ENCODE peak calls at places on chromosome 20, in nine cellular contexts. T is HL-60, A is endothelial cell of umbilical vein, U is GM12878, W is vagina, K is breast epithelium, B is HepG2, M is sigmoid colon, Q is GM12891. V is an unnamed sample.

GRCh38 chr20:34232494-34233087 is 8.6 kb upstream of the ASIP start:
- DNase-seq in T (no peak), A (no peak), U (no peak), W (no peak), K (no peak), B (no peak), M (no peak), Q (no peak), V (no peak)

GRCh38 chr20:47438464-47439381 is 63.0 kb upstream of the NCOA3 start:
- DNase-seq in T (no peak), A (no peak), U (peak), W (no peak), K (peak), B (no peak), M (no peak), Q (no peak), V (peak)

GRCh38 chr20:49207071-49207470 is 12.1 kb upstream of the DDX27 start:
- DNase-seq in T (no peak), A (no peak), U (no peak), W (no peak), K (no peak), B (peak), M (no peak), Q (no peak), V (no peak)

GRCh38 chr20:41553142-41553879 is 64.9 kb downstream of the CHD6 start:
- DNase-seq in T (no peak), A (no peak), U (no peak), W (no peak), K (no peak), B (no peak), M (no peak), Q (no peak), V (no peak)

GRCh38 chr20:45912344-45912682 is 358 bp upstream of the PLTP start:
- DNase-seq in T (no peak), A (no peak), U (no peak), W (no peak), K (no peak), B (no peak), M (no peak), Q (no peak), V (no peak)

GRCh38 chr20:2006452-2007381 is 12.9 kb upstream of the PDYN start:
- DNase-seq in T (peak), A (peak), U (no peak), W (peak), K (no peak), B (peak), M (no peak), Q (no peak), V (no peak)

GRCh38 chr20:44247676-44248419 is 740 bp downstream of the GDAP1L1 start:
- DNase-seq in T (peak), A (peak), U (no peak), W (no peak), K (no peak), B (peak), M (no peak), Q (peak), V (no peak)

GRCh38 chr20:36180323-36180722 is 25.8 kb downstream of the EPB41L1 start:
- DNase-seq in T (no peak), A (no peak), U (no peak), W (no peak), K (no peak), B (no peak), M (no peak), Q (no peak), V (no peak)

GRCh38 chr20:20414640-20415274 is 46.9 kb downstream of the INSM1 start:
- DNase-seq in T (no peak), A (no peak), U (no peak), W (no peak), K (no peak), B (no peak), M (no peak), Q (no peak), V (no peak)

GRCh38 chr20:37729909-37730308 is 36.1 kb downstream of the CTNNBL1 start:
- DNase-seq in T (no peak), A (no peak), U (no peak), W (no peak), K (no peak), B (no peak), M (no peak), Q (no peak), V (no peak)

GRCh38 chr20:1122388-1123315 is 4.2 kb downstream of the PSMF1 start:
- DNase-seq in T (no peak), A (peak), U (no peak), W (no peak), K (peak), B (peak), M (no peak), Q (no peak), V (peak)

GRCh38 chr20:24981750-24982149 is 10.8 kb downstream of the APMAP start:
- DNase-seq in T (no peak), A (no peak), U (no peak), W (peak), K (no peak), B (no peak), M (peak), Q (no peak), V (peak)

GRCh38 chr20:46458891-46459750 is 52.7 kb upstream of the ELMO2 start:
- DNase-seq in T (no peak), A (no peak), U (peak), W (no peak), K (peak), B (no peak), M (no peak), Q (no peak), V (peak)

GRCh38 chr20:58286729-58287128 is 22.8 kb upstream of the RAB22A start:
- DNase-seq in T (peak), A (no peak), U (no peak), W (no peak), K (no peak), B (no peak), M (no peak), Q (no peak), V (no peak)

GRCh38 chr20:58293453-58293852 is 16.1 kb upstream of the RAB22A start:
- DNase-seq in T (no peak), A (no peak), U (no peak), W (no peak), K (no peak), B (peak), M (no peak), Q (no peak), V (no peak)

GRCh38 chr20:58289143-58289542 is 20.4 kb upstream of the RAB22A start:
- DNase-seq in T (no peak), A (no peak), U (no peak), W (no peak), K (no peak), B (no peak), M (no peak), Q (no peak), V (no peak)

GRCh38 chr20:58287638-58288037 is 21.9 kb upstream of the RAB22A start:
- DNase-seq in T (peak), A (peak), U (no peak), W (no peak), K (no peak), B (no peak), M (no peak), Q (no peak), V (no peak)
- TF ChIP-seq POLR2AphosphoS5 in T (no peak), A (no peak), U (no peak), W (no peak), K (no peak), B (no peak), M (no peak), Q (no peak), V (no peak)

DNA sequence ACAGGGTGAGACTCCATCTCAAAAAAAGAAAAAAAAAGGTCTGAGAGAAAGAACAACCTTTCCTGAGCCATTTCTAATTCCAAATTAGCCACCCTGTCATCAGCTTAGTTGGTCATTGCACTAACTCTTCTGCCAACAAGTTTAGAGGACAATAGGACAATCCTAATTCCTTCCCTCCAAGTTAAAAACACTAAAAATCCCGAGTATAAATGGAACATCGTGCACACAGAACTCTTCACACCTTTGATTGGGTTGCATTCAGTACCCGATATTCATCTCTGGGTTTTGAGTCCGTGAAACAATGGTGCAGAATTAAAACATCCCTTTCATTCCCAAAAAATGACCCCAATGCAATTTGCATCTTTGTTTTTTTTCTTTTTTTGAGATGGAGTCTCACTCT is 23.0 kb downstream of the PARD6B start:
- DNase-seq in T (no peak), A (no peak), U (no peak), W (no peak), K (no peak), B (no peak), M (no peak), Q (no peak), V (no peak)
- TF ChIP-seq POLR2AphosphoS5 in T (no peak), A (no peak), U (no peak), W (no peak), K (no peak), B (peak), M (no peak), Q (no peak), V (no peak)

GRCh38 chr20:57709823-57710799 is at the start of gene PMEPA1:
- DNase-seq in T (peak), A (peak), U (no peak), W (peak), K (peak), B (peak), M (peak), Q (peak), V (peak)
- TF ChIP-seq POLR2AphosphoS5 in T (no peak), A (peak), U (no peak), W (peak), K (peak), B (no peak), M (peak), Q (no peak), V (peak)

DNA sequence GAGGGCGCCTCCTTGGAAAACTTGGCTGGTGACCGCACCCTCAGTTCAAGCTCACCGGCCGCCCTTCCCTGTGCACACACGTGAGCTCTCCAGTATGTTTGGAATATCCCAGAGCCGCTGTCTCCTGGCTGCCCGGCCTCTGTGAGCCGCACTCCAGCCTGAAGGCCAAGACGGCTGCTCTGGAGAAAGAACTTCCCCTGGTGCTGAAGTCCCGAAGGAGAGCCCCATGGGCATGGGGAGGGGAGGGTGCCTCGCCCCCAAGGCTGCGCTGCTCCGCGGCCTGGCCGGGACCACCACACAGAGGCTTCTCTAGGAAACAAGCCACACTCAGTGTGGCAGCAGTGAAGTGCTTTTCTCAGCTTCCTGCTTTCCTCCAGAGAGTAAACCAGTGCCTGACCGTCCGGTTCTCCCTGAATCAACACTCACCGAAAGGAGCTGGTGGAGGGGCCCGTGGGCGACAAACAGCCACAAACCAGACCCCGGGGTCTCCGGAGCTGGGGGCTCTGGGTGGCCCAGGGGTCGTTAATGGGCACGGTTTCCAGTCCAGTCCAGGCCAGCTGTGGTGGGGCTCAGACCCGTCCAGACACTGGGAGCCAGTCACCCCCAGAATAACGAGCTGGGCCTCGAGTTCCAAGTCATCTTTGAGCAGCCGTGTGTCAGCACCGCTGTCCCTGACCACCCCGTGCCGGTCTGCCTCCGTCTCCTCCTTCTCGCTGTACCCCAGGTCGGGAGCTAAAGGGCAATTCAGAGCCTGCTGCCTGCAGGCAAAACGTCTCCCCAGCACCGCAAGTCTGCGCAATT is 87.4 kb upstream of the BHLHE23 start:
- DNase-seq in T (no peak), A (no peak), U (no peak), W (no peak), K (no peak), B (no peak), M (peak), Q (no peak), V (peak)
- TF ChIP-seq POLR2AphosphoS5 in T (no peak), A (no peak), U (no peak), W (no peak), K (no peak), B (no peak), M (no peak), Q (no peak), V (no peak)

DNA sequence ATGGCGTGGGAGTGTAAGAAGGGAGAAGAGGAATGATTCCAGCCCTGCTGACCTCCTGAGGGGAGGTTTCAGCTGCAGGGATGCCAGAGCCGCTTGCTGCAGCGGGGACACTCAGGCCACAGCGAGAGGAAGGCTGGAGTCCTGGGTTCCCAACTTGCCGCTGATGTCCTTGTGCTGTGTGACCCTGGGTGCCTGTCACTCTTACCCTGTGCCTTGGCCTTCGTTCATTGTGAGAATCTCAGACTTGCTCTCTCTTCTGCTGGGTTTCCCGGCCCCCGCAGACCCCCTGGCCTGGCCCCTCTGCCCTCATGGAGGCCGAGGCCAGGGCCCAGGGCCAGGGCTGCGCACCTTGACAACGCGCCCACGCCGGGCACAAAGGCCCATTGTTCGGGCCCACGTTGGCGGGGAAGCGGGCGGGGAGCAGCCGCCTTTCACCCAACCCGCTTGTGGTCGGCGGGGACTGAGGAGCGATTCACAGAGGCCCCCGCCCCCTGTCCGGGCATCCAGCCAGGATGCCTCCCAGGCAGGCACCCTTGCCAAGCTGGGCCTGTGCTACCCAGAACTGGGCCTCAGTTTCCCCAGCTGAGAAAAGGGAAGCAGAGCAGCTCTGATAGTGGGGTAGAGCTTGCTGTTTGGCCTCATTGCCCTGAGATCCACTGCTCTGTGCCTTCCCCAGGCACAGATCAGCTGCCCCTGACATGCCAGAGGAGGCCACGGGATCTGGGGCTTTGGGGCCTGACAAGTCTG is 52.4 kb downstream of the CEBPB start:
- DNase-seq in T (no peak), A (no peak), U (no peak), W (no peak), K (peak), B (peak), M (no peak), Q (no peak), V (peak)
- TF ChIP-seq POLR2AphosphoS5 in T (no peak), A (no peak), U (no peak), W (no peak), K (peak), B (no peak), M (no peak), Q (no peak), V (no peak)